ENCODE peak calls at places on chromosomes 13 and 19, in seven cellular contexts. One of them, this sample, is unnamed.
A peak's percentile ranks its signal among the peaks of the same experiment; 100 is the strongest.

GRCh38 chr19:5798244-5798643 is 6.6 kb upstream of the NRTN start:
- DNase-seq in GM04504: no peak
- DNase-seq in pancreas: no peak
- DNase-seq in T-helper 9 cell: no peak
- DNase-seq in activated T-helper 1 cell treated with Interleukin-2 at 50 U/mL for 16 hours: no peak
- DNase-seq in H54: no peak
- DNase-seq in dermis microvascular lymphatic vessel endothelial cell: no peak
- DNase-seq in this sample: no peak

GRCh38 chr13:98451676-98452105 is 125.2 kb downstream of the STK24 start:
- DNase-seq in GM04504: no peak
- DNase-seq in pancreas: no peak
- DNase-seq in T-helper 9 cell: no peak
- DNase-seq in activated T-helper 1 cell treated with Interleukin-2 at 50 U/mL for 16 hours: no peak
- DNase-seq in H54: no peak
- DNase-seq in dermis microvascular lymphatic vessel endothelial cell: no peak
- DNase-seq in this sample: no peak

GRCh38 chr19:42634409-42635232 is 39.9 kb upstream of the CEACAM8 start:
- DNase-seq in GM04504: peak; percentile 21
- DNase-seq in pancreas: peak; percentile 35
- DNase-seq in T-helper 9 cell: peak; percentile 5
- DNase-seq in activated T-helper 1 cell treated with Interleukin-2 at 50 U/mL for 16 hours: no peak
- DNase-seq in H54: peak; percentile 56
- DNase-seq in dermis microvascular lymphatic vessel endothelial cell: peak; percentile 49
- DNase-seq in this sample: no peak

GRCh38 chr19:45900661-45901431 is 1.6 kb downstream of the MYPOP start:
- DNase-seq in GM04504: no peak
- DNase-seq in pancreas: no peak
- DNase-seq in T-helper 9 cell: no peak
- DNase-seq in activated T-helper 1 cell treated with Interleukin-2 at 50 U/mL for 16 hours: no peak
- DNase-seq in H54: no peak
- DNase-seq in dermis microvascular lymphatic vessel endothelial cell: no peak
- DNase-seq in this sample: no peak

GRCh38 chr19:48633148-48634035 is 3.8 kb downstream of the DBP start:
- DNase-seq in GM04504: no peak
- DNase-seq in pancreas: no peak
- DNase-seq in T-helper 9 cell: no peak
- DNase-seq in activated T-helper 1 cell treated with Interleukin-2 at 50 U/mL for 16 hours: no peak
- DNase-seq in H54: no peak
- DNase-seq in dermis microvascular lymphatic vessel endothelial cell: no peak
- DNase-seq in this sample: no peak

GRCh38 chr13:99657848-99658265 is 156.6 kb downstream of the TM9SF2 start:
- DNase-seq in GM04504: no peak
- DNase-seq in pancreas: no peak
- DNase-seq in T-helper 9 cell: peak; percentile 21
- DNase-seq in activated T-helper 1 cell treated with Interleukin-2 at 50 U/mL for 16 hours: no peak
- DNase-seq in H54: peak; percentile 59
- DNase-seq in dermis microvascular lymphatic vessel endothelial cell: peak; percentile 24
- DNase-seq in this sample: no peak

GRCh38 chr13:92158335-92158734 is 759.9 kb downstream of the GPC5 start:
- DNase-seq in GM04504: no peak
- DNase-seq in pancreas: no peak
- DNase-seq in T-helper 9 cell: no peak
- DNase-seq in activated T-helper 1 cell treated with Interleukin-2 at 50 U/mL for 16 hours: no peak
- DNase-seq in H54: no peak
- DNase-seq in dermis microvascular lymphatic vessel endothelial cell: no peak
- DNase-seq in this sample: no peak

GRCh38 chr13:110448677-110449076 is 112.8 kb downstream of the RAB20 start:
- DNase-seq in GM04504: no peak
- DNase-seq in pancreas: no peak
- DNase-seq in T-helper 9 cell: no peak
- DNase-seq in activated T-helper 1 cell treated with Interleukin-2 at 50 U/mL for 16 hours: no peak
- DNase-seq in H54: no peak
- DNase-seq in dermis microvascular lymphatic vessel endothelial cell: no peak
- DNase-seq in this sample: no peak

GRCh38 chr13:25902946-25903345 is 148.9 kb downstream of the SHISA2 start:
- DNase-seq in GM04504: no peak
- DNase-seq in pancreas: no peak
- DNase-seq in T-helper 9 cell: no peak
- DNase-seq in activated T-helper 1 cell treated with Interleukin-2 at 50 U/mL for 16 hours: no peak
- DNase-seq in H54: no peak
- DNase-seq in dermis microvascular lymphatic vessel endothelial cell: no peak
- DNase-seq in this sample: no peak

GRCh38 chr19:51010066-51010795 is 8.8 kb upstream of the KLK8 start:
- DNase-seq in GM04504: no peak
- DNase-seq in pancreas: no peak
- DNase-seq in T-helper 9 cell: no peak
- DNase-seq in activated T-helper 1 cell treated with Interleukin-2 at 50 U/mL for 16 hours: no peak
- DNase-seq in H54: no peak
- DNase-seq in dermis microvascular lymphatic vessel endothelial cell: no peak
- DNase-seq in this sample: no peak

GRCh38 chr19:11451327-11451941 is 16.0 kb downstream of the PRKCSH start:
- DNase-seq in GM04504: no peak
- DNase-seq in pancreas: no peak
- DNase-seq in T-helper 9 cell: no peak
- DNase-seq in activated T-helper 1 cell treated with Interleukin-2 at 50 U/mL for 16 hours: no peak
- DNase-seq in H54: no peak
- DNase-seq in dermis microvascular lymphatic vessel endothelial cell: no peak
- DNase-seq in this sample: no peak

GRCh38 chr19:46791944-46792343 is 3.5 kb upstream of the SLC1A5 start:
- DNase-seq in GM04504: no peak
- DNase-seq in pancreas: no peak
- DNase-seq in T-helper 9 cell: peak; percentile 7
- DNase-seq in activated T-helper 1 cell treated with Interleukin-2 at 50 U/mL for 16 hours: no peak
- DNase-seq in H54: no peak
- DNase-seq in dermis microvascular lymphatic vessel endothelial cell: no peak
- DNase-seq in this sample: no peak

GRCh38 chr19:10120538-10121198 is 969 bp upstream of the EIF3G start:
- DNase-seq in GM04504: peak; percentile 79
- DNase-seq in pancreas: no peak
- DNase-seq in T-helper 9 cell: no peak
- DNase-seq in activated T-helper 1 cell treated with Interleukin-2 at 50 U/mL for 16 hours: no peak
- DNase-seq in H54: peak; percentile 59
- DNase-seq in dermis microvascular lymphatic vessel endothelial cell: no peak
- DNase-seq in this sample: peak; percentile 46

GRCh38 chr19:55471266-55471665 is 5.2 kb upstream of the ZNF628 start:
- DNase-seq in GM04504: no peak
- DNase-seq in pancreas: no peak
- DNase-seq in T-helper 9 cell: no peak
- DNase-seq in activated T-helper 1 cell treated with Interleukin-2 at 50 U/mL for 16 hours: no peak
- DNase-seq in H54: no peak
- DNase-seq in dermis microvascular lymphatic vessel endothelial cell: no peak
- DNase-seq in this sample: no peak

GRCh38 chr19:311813-312261 is 20.6 kb upstream of the PLPP2 start:
- DNase-seq in GM04504: no peak
- DNase-seq in pancreas: no peak
- DNase-seq in T-helper 9 cell: no peak
- DNase-seq in activated T-helper 1 cell treated with Interleukin-2 at 50 U/mL for 16 hours: no peak
- DNase-seq in H54: no peak
- DNase-seq in dermis microvascular lymphatic vessel endothelial cell: peak; percentile 34
- DNase-seq in this sample: no peak

GRCh38 chr19:941292-942132 is 15.7 kb downstream of the ARID3A start:
- DNase-seq in GM04504: no peak
- DNase-seq in pancreas: no peak
- DNase-seq in T-helper 9 cell: no peak
- DNase-seq in activated T-helper 1 cell treated with Interleukin-2 at 50 U/mL for 16 hours: no peak
- DNase-seq in H54: no peak
- DNase-seq in dermis microvascular lymphatic vessel endothelial cell: no peak
- DNase-seq in this sample: no peak

GRCh38 chr13:110484290-110485048 is 77.1 kb downstream of the RAB20 start:
- DNase-seq in GM04504: no peak
- DNase-seq in pancreas: no peak
- DNase-seq in T-helper 9 cell: no peak
- DNase-seq in activated T-helper 1 cell treated with Interleukin-2 at 50 U/mL for 16 hours: no peak
- DNase-seq in H54: no peak
- DNase-seq in dermis microvascular lymphatic vessel endothelial cell: no peak
- DNase-seq in this sample: no peak

GRCh38 chr13:111217661-111218060 is 102.6 kb downstream of the ARHGEF7 start:
- DNase-seq in GM04504: no peak
- DNase-seq in pancreas: no peak
- DNase-seq in T-helper 9 cell: no peak
- DNase-seq in activated T-helper 1 cell treated with Interleukin-2 at 50 U/mL for 16 hours: no peak
- DNase-seq in H54: no peak
- DNase-seq in dermis microvascular lymphatic vessel endothelial cell: no peak
- DNase-seq in this sample: no peak

GRCh38 chr19:13796301-13797057 is 1.2 kb downstream of the ZSWIM4 start:
- DNase-seq in GM04504: peak; percentile 94
- DNase-seq in pancreas: peak; percentile 45
- DNase-seq in T-helper 9 cell: no peak
- DNase-seq in activated T-helper 1 cell treated with Interleukin-2 at 50 U/mL for 16 hours: no peak
- DNase-seq in H54: peak; percentile 87
- DNase-seq in dermis microvascular lymphatic vessel endothelial cell: peak; percentile 97
- DNase-seq in this sample: peak; percentile 86

GRCh38 chr13:113842336-113843062 is 21.4 kb downstream of the GAS6 start:
- DNase-seq in GM04504: no peak
- DNase-seq in pancreas: no peak
- DNase-seq in T-helper 9 cell: no peak
- DNase-seq in activated T-helper 1 cell treated with Interleukin-2 at 50 U/mL for 16 hours: no peak
- DNase-seq in H54: no peak
- DNase-seq in dermis microvascular lymphatic vessel endothelial cell: no peak
- DNase-seq in this sample: no peak

GRCh38 chr13:61339054-61339621 is 76.5 kb downstream of the PCDH20 start:
- DNase-seq in GM04504: no peak
- DNase-seq in pancreas: no peak
- DNase-seq in T-helper 9 cell: no peak
- DNase-seq in activated T-helper 1 cell treated with Interleukin-2 at 50 U/mL for 16 hours: no peak
- DNase-seq in H54: no peak
- DNase-seq in dermis microvascular lymphatic vessel endothelial cell: no peak
- DNase-seq in this sample: no peak

GRCh38 chr13:50509771-50510441 is 333.6 kb downstream of the DLEU7 start:
- DNase-seq in GM04504: no peak
- DNase-seq in pancreas: no peak
- DNase-seq in T-helper 9 cell: no peak
- DNase-seq in activated T-helper 1 cell treated with Interleukin-2 at 50 U/mL for 16 hours: no peak
- DNase-seq in H54: peak; percentile 16
- DNase-seq in dermis microvascular lymphatic vessel endothelial cell: no peak
- DNase-seq in this sample: no peak

GRCh38 chr19:821228-821975 is at the start of gene PLPPR3:
- DNase-seq in GM04504: no peak
- DNase-seq in pancreas: no peak
- DNase-seq in T-helper 9 cell: no peak
- DNase-seq in activated T-helper 1 cell treated with Interleukin-2 at 50 U/mL for 16 hours: no peak
- DNase-seq in H54: peak; percentile 52
- DNase-seq in dermis microvascular lymphatic vessel endothelial cell: no peak
- DNase-seq in this sample: no peak

GRCh38 chr13:24927810-24928404 is 163.9 kb downstream of the RNF17 start:
- DNase-seq in GM04504: no peak
- DNase-seq in pancreas: no peak
- DNase-seq in T-helper 9 cell: no peak
- DNase-seq in activated T-helper 1 cell treated with Interleukin-2 at 50 U/mL for 16 hours: no peak
- DNase-seq in H54: no peak
- DNase-seq in dermis microvascular lymphatic vessel endothelial cell: no peak
- DNase-seq in this sample: no peak

GRCh38 chr19:13318190-13318589 is 168.0 kb downstream of the IER2 start:
- DNase-seq in GM04504: no peak
- DNase-seq in pancreas: no peak
- DNase-seq in T-helper 9 cell: no peak
- DNase-seq in activated T-helper 1 cell treated with Interleukin-2 at 50 U/mL for 16 hours: no peak
- DNase-seq in H54: no peak
- DNase-seq in dermis microvascular lymphatic vessel endothelial cell: no peak
- DNase-seq in this sample: no peak

GRCh38 chr19:50835785-50836542 is 2.6 kb upstream of the KLK15 start:
- DNase-seq in GM04504: peak; percentile 7
- DNase-seq in pancreas: peak; percentile 89
- DNase-seq in T-helper 9 cell: peak; percentile 38
- DNase-seq in activated T-helper 1 cell treated with Interleukin-2 at 50 U/mL for 16 hours: peak; percentile 29
- DNase-seq in H54: peak; percentile 98
- DNase-seq in dermis microvascular lymphatic vessel endothelial cell: peak; percentile 65
- DNase-seq in this sample: no peak

GRCh38 chr13:49585220-49586157 is at the start of gene RCBTB1:
- DNase-seq in GM04504: peak; percentile 26
- DNase-seq in pancreas: peak; percentile 76
- DNase-seq in T-helper 9 cell: peak; percentile 64
- DNase-seq in activated T-helper 1 cell treated with Interleukin-2 at 50 U/mL for 16 hours: peak; percentile 62
- DNase-seq in H54: peak; percentile 64
- DNase-seq in dermis microvascular lymphatic vessel endothelial cell: peak; percentile 75
- DNase-seq in this sample: no peak

GRCh38 chr19:6848986-6849385 is 38.4 kb upstream of the ADGRE1 start:
- DNase-seq in GM04504: no peak
- DNase-seq in pancreas: no peak
- DNase-seq in T-helper 9 cell: no peak
- DNase-seq in activated T-helper 1 cell treated with Interleukin-2 at 50 U/mL for 16 hours: no peak
- DNase-seq in H54: no peak
- DNase-seq in dermis microvascular lymphatic vessel endothelial cell: no peak
- DNase-seq in this sample: no peak

This sample was measured in pulmonary artery endothelial cell.